ENCODE peak calls at places on chromosomes 5 and 9, in seven cellular contexts. O, F, N, B, M, W and G are unnamed samples.

GRCh38 chr5:8396756-8397155 is 527.8 kb downstream of the MTRR start:
- DNase-seq in O (no peak), F (no peak), N (no peak), B (no peak), M (no peak), W (no peak), G (no peak)

GRCh38 chr9:12448246-12448645 is 244.9 kb upstream of the TYRP1 start:
- DNase-seq in O (no peak), F (no peak), N (no peak), B (no peak), M (no peak), W (no peak), G (no peak)

GRCh38 chr5:171642894-171643293 is 142.7 kb upstream of the SMIM23 start:
- DNase-seq in O (no peak), F (no peak), N (no peak), B (no peak), M (no peak), W (no peak), G (no peak)

GRCh38 chr5:64166201-64166959 is 737 bp downstream of the RNF180 start:
- DNase-seq in O (no peak), F (no peak), N (no peak), B (peak; percentile 9), M (no peak), W (peak; percentile 43), G (peak; percentile 27)

GRCh38 chr9:104872959-104873850 is 54.8 kb downstream of the ABCA1 start:
- DNase-seq in O (peak; percentile 67), F (no peak), N (no peak), B (no peak), M (peak; percentile 26), W (peak; percentile 58), G (no peak)

GRCh38 chr5:134547579-134547978 is 22.1 kb downstream of the JADE2 start:
- DNase-seq in O (no peak), F (peak; percentile 29), N (no peak), B (peak; percentile 41), M (peak; percentile 33), W (no peak), G (peak; percentile 76)

GRCh38 chr9:6779417-6780241 is 21.9 kb downstream of the KDM4C start:
- DNase-seq in O (no peak), F (peak; percentile 28), N (no peak), B (no peak), M (no peak), W (no peak), G (no peak)

GRCh38 chr5:15566306-15566705 is 66.3 kb downstream of the FBXL7 start:
- DNase-seq in O (no peak), F (no peak), N (no peak), B (no peak), M (no peak), W (no peak), G (no peak)

GRCh38 chr5:74622122-74622521 is 18.4 kb downstream of the ENC1 start:
- DNase-seq in O (no peak), F (no peak), N (no peak), B (no peak), M (no peak), W (no peak), G (no peak)

GRCh38 chr9:93076792-93077128 is 18.3 kb downstream of the SUSD3 start:
- DNase-seq in O (no peak), F (no peak), N (no peak), B (no peak), M (no peak), W (no peak), G (no peak)

GRCh38 chr9:88587182-88587581 is 52.2 kb downstream of the NXNL2 start:
- DNase-seq in O (no peak), F (no peak), N (no peak), B (no peak), M (no peak), W (peak; percentile 63), G (no peak)

DNA sequence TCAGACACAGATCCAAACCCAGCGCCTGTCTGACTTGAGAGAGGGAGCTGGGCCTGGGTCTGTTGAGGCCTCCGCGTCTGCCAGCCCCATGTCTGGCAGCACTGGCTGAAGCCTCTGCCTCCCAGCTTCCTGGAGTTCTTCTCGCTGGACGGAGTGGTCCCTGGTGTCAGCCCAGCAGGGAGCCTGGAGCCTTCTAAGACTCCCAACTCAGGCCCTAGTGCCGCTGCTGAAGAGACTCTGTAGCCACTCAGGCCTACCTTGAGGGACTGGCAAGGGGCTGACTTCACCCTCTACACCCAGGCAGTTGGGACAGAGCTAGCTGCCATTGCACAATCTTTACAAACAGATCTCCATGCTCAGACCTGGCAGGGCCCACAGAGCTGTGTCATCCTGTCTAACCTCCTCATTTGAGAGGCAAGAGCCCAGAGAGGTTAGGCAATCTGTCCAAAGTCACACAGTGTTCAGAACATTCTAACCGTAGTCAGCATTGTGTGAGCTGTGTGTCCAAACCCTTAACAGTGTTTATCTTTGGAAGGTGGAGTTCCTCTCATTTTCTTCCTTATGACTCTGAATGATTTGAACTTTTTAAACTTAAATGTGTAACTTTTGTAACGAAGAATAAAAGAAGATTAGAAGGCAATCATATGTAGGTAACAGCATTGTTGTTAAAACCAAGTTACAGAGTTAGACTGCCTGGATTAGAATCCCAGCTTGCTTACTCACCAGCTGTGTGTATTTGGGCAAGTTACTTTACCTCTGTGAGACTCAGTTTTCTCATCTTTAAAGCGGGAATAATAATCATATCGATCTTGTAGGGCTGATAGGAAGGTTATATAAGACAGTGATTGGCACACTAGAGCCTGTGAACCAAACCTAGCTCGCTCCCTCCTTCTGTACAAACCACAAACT is 4.6 kb upstream of the DUSP1 start:
- DNase-seq in O (peak; percentile 98), F (no peak), N (no peak), B (peak; percentile 90), M (peak; percentile 60), W (peak; percentile 90), G (peak; percentile 85)
- H3K27ac ChIP-seq in O (peak overlapping the region; percentile 97), F (no peak overlapping the region), N (no peak overlapping the region), B (peak overlapping the region; percentile 98), M (peak overlapping the region; percentile 52), W (peak overlapping the region; percentile 100), G (peak overlapping the region; percentile 7)

GRCh38 chr5:82387819-82388166 is 109.6 kb upstream of the RPS23 start:
- DNase-seq in O (no peak), F (no peak), N (no peak), B (no peak), M (no peak), W (no peak), G (no peak)

GRCh38 chr5:82381591-82381990 is 103.4 kb upstream of the RPS23 start:
- DNase-seq in O (no peak), F (no peak), N (no peak), B (no peak), M (no peak), W (no peak), G (no peak)

GRCh38 chr5:82387041-82387818 is 109.1 kb upstream of the RPS23 start:
- DNase-seq in O (no peak), F (no peak), N (no peak), B (no peak), M (no peak), W (no peak), G (no peak)

GRCh38 chr5:82386576-82386975 is 108.4 kb upstream of the RPS23 start:
- DNase-seq in O (no peak), F (no peak), N (no peak), B (no peak), M (no peak), W (no peak), G (no peak)

GRCh38 chr5:82384025-82384750 is 106.0 kb upstream of the RPS23 start:
- DNase-seq in O (no peak), F (no peak), N (no peak), B (no peak), M (no peak), W (no peak), G (no peak)
- H3K4me3 ChIP-seq in O (no peak overlapping the region), F (no peak overlapping the region), N (no peak overlapping the region), B (no peak overlapping the region), M (no peak overlapping the region), W (no peak overlapping the region), G (no peak overlapping the region)

GRCh38 chr9:71761938-71762353 is 6.4 kb downstream of the CEMIP2 start:
- DNase-seq in O (no peak), F (no peak), N (no peak), B (no peak), M (no peak), W (no peak), G (no peak)

GRCh38 chr9:71765693-71766092 is 2.6 kb downstream of the CEMIP2 start:
- DNase-seq in O (no peak), F (no peak), N (no peak), B (no peak), M (no peak), W (no peak), G (no peak)

GRCh38 chr9:71762900-71763653 is 5.2 kb downstream of the CEMIP2 start:
- DNase-seq in O (no peak), F (no peak), N (no peak), B (no peak), M (no peak), W (no peak), G (no peak)

GRCh38 chr9:71764438-71764837 is 3.9 kb downstream of the CEMIP2 start:
- DNase-seq in O (no peak), F (no peak), N (no peak), B (no peak), M (no peak), W (no peak), G (no peak)

DNA sequence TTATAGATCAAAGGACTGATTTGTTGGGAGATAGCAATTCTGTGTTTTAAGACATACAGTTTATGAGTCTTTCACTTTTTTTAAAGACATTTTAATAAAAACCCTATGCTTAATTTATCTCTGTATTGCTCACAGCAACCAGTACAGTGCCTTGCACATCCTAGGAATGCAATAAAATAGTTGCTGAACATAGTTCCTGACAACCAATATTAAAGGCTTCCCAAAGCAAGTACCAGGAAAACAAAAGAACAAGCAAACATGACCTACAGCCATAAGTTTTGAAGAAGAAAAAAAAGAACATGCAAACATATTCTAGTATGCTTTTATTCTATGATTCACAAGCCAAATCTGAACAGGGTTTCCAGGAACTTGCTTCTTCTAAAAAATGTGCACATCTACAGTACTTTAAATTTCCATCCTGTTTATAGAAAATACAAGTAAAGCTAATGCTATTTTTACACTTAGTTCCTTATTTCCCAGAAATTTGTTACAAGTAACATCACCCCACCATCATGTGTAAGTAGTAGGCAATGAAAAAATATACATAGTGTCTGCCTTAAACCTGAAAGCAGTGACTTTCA is 4.5 kb downstream of the CEMIP2 start:
- DNase-seq in O (no peak), F (no peak), N (no peak), B (no peak), M (no peak), W (no peak), G (no peak)
- H3K4me1 ChIP-seq in O (peaks cover 10% of the 10 kb centered on the region), F (peaks cover 60% of the 10 kb centered on the region), N (peaks cover 68% of the 10 kb centered on the region), B (peaks cover 5% of the 10 kb centered on the region), M (peaks cover 55% of the 10 kb centered on the region), W (no peaks in the 10 kb centered on the region), G (peaks cover 6% of the 10 kb centered on the region)

GRCh38 chr9:125750656-125751035 is 3.5 kb downstream of the PBX3 start:
- DNase-seq in O (no peak), F (no peak), N (no peak), B (no peak), M (no peak), W (no peak), G (no peak)
- H3K27ac ChIP-seq in O (peak overlapping the region; percentile 90), F (no peak overlapping the region), N (no peak overlapping the region), B (peak overlapping the region; percentile 91), M (peak overlapping the region; percentile 90), W (no peak overlapping the region), G (peak overlapping the region; percentile 61)

GRCh38 chr9:125467341-125467740 is 205.7 kb downstream of the GAPVD1 start:
- DNase-seq in O (no peak), F (no peak), N (no peak), B (no peak), M (no peak), W (no peak), G (peak; percentile 52)
- H3K4me3 ChIP-seq in O (no peak overlapping the region), F (no peak overlapping the region), N (no peak overlapping the region), B (no peak overlapping the region), M (no peak overlapping the region), W (no peak overlapping the region), G (no peak overlapping the region)